ENCODE peak calls at places on chromosomes 4 and X, in five cellular contexts. O is activated CD4-positive, alpha-beta memory T cell treated with anti-CD3 and anti-CD28 coated beads, Interleukin-2, amount 10 ng/mL, durations not matched to agents 7 days and 5 days; J is left cardiac atrium; W is T-helper 2 cell; V is ELR. B is an unnamed sample.

GRCh38 chr4:149709640-149710039 is 106.0 kb downstream of the IQCM start:
- DNase-seq in O (no peak), J (no peak), W (no peak), V (peak; percentile 29), B (no peak)

GRCh38 chr4:42630908-42631307 is 26.0 kb downstream of the ATP8A1 start:
- DNase-seq in O (no peak), J (no peak), W (no peak), V (no peak), B (no peak)

GRCh38 chr4:152976466-152976761 is 40.3 kb downstream of the FHDC1 start:
- DNase-seq in O (no peak), J (no peak), W (no peak), V (no peak), B (no peak)

GRCh38 chr4:7680106-7680505 is 245.4 kb upstream of the PSAPL1 start:
- DNase-seq in O (no peak), J (no peak), W (no peak), V (no peak), B (no peak)

GRCh38 chr4:95394733-95395306 is 154.0 kb downstream of the UNC5C start:
- DNase-seq in O (no peak), J (no peak), W (no peak), V (no peak), B (no peak)

GRCh38 chrX:154596290-154596929 is 11.5 kb downstream of the CTAG1A start:
- DNase-seq in O (no peak), J (no peak), W (no peak), V (peak; percentile 65), B (no peak)

GRCh38 chr4:39044947-39045734 is 12.9 kb upstream of the TMEM156 start:
- DNase-seq in O (peak; percentile 52), J (peak; percentile 36), W (no peak), V (peak; percentile 50), B (no peak)

GRCh38 chrX:68947882-68948605 is 119.2 kb downstream of the EFNB1 start:
- DNase-seq in O (no peak), J (no peak), W (no peak), V (peak; percentile 7), B (no peak)

GRCh38 chr4:103091601-103092223 is 7.9 kb downstream of the BDH2 start:
- DNase-seq in O (peak; percentile 56), J (no peak), W (peak; percentile 16), V (peak; percentile 73), B (no peak)

GRCh38 chr4:59987289-59987688 is 1212.8 kb upstream of the ADGRL3 start:
- DNase-seq in O (no peak), J (no peak), W (no peak), V (peak; percentile 5), B (no peak)

GRCh38 chrX:112043997-112044396 is 38.6 kb downstream of the TRPC5 start:
- DNase-seq in O (no peak), J (no peak), W (no peak), V (peak; percentile 1), B (no peak)

GRCh38 chrX:21168401-21169160 is 205.6 kb upstream of the CNKSR2 start:
- DNase-seq in O (no peak), J (no peak), W (no peak), V (no peak), B (no peak)

GRCh38 chr4:5371415-5372190 is 320.3 kb downstream of the STK32B start:
- DNase-seq in O (no peak), J (no peak), W (no peak), V (peak; percentile 74), B (no peak)

B was measured in effector CD8-positive, alpha-beta T cell.